ENCODE peak calls at places on chromosomes 7 and 10, in four cellular contexts. H, V, N and C are unnamed samples.

GRCh38 chr7:40916811-40917210 is 782.0 kb downstream of the SUGCT start:
- DNase-seq in H (no peak), V (no peak), N (no peak), C (no peak)

GRCh38 chr7:69893915-69894314 is 295.6 kb downstream of the AUTS2 start:
- DNase-seq in H (peak; percentile 74), V (peak; percentile 24), N (no peak), C (no peak)

GRCh38 chr7:778968-779451 is 51.9 kb upstream of the PRKAR1B start:
- DNase-seq in H (no peak), V (peak; percentile 25), N (no peak), C (no peak)

GRCh38 chr10:16521311-16522016 is at the start of gene C1QL3:
- DNase-seq in H (no peak), V (peak; percentile 42), N (no peak), C (no peak)

GRCh38 chr10:57341294-57341693 is 926.4 kb downstream of the IPMK start:
- DNase-seq in H (no peak), V (no peak), N (no peak), C (no peak)

GRCh38 chr10:127872011-127872741 is 20.6 kb downstream of the CLRN3 start:
- DNase-seq in H (no peak), V (peak; percentile 39), N (no peak), C (peak; percentile 67)

GRCh38 chr10:61397175-61397986 is 55.8 kb downstream of the TMEM26 start:
- DNase-seq in H (peak; percentile 52), V (peak; percentile 69), N (no peak), C (no peak)

GRCh38 chr10:22420787-22421517 is 75.7 kb downstream of the SPAG6 start:
- DNase-seq in H (peak; percentile 54), V (peak; percentile 59), N (no peak), C (no peak)

GRCh38 chr10:80458638-80459037 is 4.5 kb downstream of the TSPAN14 start:
- DNase-seq in H (no peak), V (no peak), N (no peak), C (no peak)

DNA sequence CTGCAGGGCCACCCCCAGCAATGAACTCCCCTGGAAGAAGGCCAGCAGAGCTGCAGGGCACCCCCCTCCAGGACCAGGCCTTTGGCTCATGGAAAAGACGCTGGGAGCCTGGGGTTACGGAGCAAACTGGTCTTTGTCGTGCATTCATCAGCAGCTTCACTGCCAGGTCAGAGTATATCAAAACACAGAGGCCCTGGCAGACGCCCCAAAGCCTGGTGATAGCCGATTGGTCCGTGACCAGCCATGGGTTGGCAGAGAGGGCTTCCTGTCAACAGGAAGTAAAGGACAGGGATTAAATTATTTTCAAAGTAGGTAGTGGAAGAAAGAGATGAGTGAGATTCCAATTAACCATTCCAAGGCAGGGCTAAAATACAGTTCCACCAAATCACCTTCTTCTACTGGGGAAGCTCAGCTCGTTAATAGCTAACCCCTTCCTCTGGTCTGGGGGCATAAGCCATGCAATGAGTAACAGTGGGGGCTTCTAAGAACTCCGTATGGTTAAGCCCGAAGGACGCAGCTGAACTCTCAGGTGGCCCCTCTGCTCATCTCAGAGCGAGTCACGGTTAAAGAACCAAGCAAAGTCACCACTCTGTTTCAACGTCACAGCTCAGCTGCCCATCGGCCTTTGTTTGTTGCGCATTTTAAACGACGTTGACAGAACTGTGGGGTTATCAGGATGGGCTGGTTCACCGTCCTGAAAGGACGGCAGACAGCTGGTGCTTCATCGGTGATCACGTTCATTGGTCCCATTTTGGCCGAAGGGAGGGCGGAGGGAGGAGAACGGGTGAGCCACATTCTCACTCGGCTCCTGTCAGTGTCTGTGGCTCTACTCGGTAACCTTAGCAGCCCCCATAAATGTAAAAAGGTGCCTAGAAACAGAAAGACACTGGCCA is 8.8 kb downstream of the PRKAG2 start:
- DNase-seq in H (no peak), V (no peak), N (no peak), C (peak; percentile 89)
- H3K4me3 ChIP-seq in H (no peak overlapping the region), V (no peak overlapping the region), N (no peak overlapping the region), C (no peak overlapping the region)

DNA sequence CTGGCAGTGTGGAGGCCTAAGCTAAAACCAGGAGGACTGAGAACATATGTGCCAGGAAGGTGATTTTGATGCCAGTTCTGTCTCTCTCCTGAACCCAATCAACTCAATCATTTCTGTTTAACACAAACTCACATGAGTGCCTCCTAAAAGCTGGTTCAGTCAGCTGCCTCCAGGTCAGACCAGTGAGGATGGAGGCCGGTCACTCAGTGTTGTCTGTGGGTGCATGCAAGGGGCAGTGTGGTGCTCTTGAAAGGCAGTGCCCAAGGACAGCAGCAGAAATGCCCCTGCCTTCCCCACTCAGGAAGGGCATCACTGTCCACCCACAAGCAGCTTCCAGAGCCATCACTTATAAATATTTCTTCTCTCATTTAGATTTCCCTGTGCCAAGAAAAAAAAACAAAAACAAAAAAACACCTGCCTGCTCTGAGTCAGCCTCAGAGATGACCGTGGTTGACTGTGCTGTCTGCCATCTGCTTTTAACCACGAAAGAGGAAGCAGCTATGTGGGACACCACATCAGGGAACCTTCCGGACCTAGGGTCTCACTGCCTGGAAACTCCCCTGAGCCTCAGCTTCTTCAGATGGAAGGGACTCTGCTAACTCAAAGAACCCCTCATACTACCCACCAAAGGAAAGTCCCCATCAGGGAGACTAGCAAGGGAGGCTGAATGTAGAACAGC is 39.1 kb downstream of the VOPP1 start:
- DNase-seq in H (peak; percentile 68), V (no peak), N (no peak), C (no peak)
- H3K27ac ChIP-seq in H (no peak overlapping the region), V (no peak overlapping the region), N (peak overlapping the region; percentile 19), C (no peak overlapping the region)

GRCh38 chr7:149886018-149886416 is 12.2 kb downstream of the ATP6V0E2 start:
- DNase-seq in H (no peak), V (no peak), N (no peak), C (no peak)

GRCh38 chr7:149884541-149884940 is 10.8 kb downstream of the ATP6V0E2 start:
- DNase-seq in H (no peak), V (peak; percentile 28), N (no peak), C (peak; percentile 90)

GRCh38 chr7:149884016-149884415 is 10.2 kb downstream of the ATP6V0E2 start:
- DNase-seq in H (no peak), V (no peak), N (no peak), C (peak; percentile 66)

GRCh38 chr7:149885191-149886017 is 11.6 kb downstream of the ATP6V0E2 start:
- DNase-seq in H (no peak), V (no peak), N (no peak), C (no peak)

DNA sequence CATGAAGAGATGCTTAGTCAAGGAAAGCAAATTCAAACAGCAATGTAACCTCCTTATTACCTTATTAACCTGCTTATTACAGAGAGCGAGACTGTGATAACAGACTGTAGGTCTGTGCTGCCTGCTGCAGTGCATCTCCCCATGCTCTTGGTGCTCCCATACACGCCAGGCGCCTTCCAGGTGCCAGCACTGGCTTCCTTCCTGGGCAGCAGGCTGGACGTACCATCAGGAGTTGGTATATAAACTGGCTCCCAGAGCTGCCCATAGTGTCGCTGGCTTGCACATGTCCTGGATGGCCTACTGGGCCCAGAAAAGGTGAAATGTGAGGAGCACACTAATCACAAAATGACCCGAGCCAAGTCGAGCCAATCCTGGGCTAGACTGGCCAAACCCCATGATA is 13.5 kb downstream of the ATP6V0E2 start:
- DNase-seq in H (no peak), V (no peak), N (no peak), C (no peak)
- H3K4me1 ChIP-seq in H (no peaks in the 10 kb centered on the region), V (no peaks in the 10 kb centered on the region), N (peaks cover 29% of the 10 kb centered on the region), C (peaks cover 3% of the 10 kb centered on the region)

GRCh38 chr10:71770255-71770654 is 3.1 kb downstream of the VSIR start:
- DNase-seq in H (no peak), V (no peak), N (no peak), C (peak; percentile 67)
- H3K4me3 ChIP-seq in H (no peak overlapping the region), V (no peak overlapping the region), N (no peak overlapping the region), C (no peak overlapping the region)

GRCh38 chr10:71724539-71724938 is 5.0 kb upstream of the C10orf105 start:
- DNase-seq in H (no peak), V (no peak), N (no peak), C (no peak)

GRCh38 chr10:71725249-71725648 is 5.7 kb upstream of the C10orf105 start:
- DNase-seq in H (no peak), V (no peak), N (no peak), C (peak; percentile 47)

GRCh38 chr10:71723301-71723700 is 3.7 kb upstream of the C10orf105 start:
- DNase-seq in H (no peak), V (no peak), N (no peak), C (no peak)

GRCh38 chr10:71721313-71721712 is 1.7 kb upstream of the C10orf105 start:
- DNase-seq in H (no peak), V (no peak), N (no peak), C (no peak)

GRCh38 chr10:71722849-71723248 is 3.3 kb upstream of the C10orf105 start:
- DNase-seq in H (no peak), V (no peak), N (no peak), C (no peak)
- H3K27ac ChIP-seq in H (no peak overlapping the region), V (no peak overlapping the region), N (no peak overlapping the region), C (no peak overlapping the region)

GRCh38 chr10:74083304-74083703 is 67.3 kb downstream of the AP3M1 start:
- DNase-seq in H (no peak), V (no peak), N (no peak), C (no peak)
- H3K4me1 ChIP-seq in H (peaks cover 47% of the 10 kb centered on the region), V (peaks cover 11% of the 10 kb centered on the region), N (peaks cover 16% of the 10 kb centered on the region), C (no peaks in the 10 kb centered on the region)